ENCODE peak calls at places on chromosome 15, in nine cellular contexts. U is ovary, F is sigmoid colon, Z is NB4, G is heart left ventricle, B is HCT116, S is testis, K is esophagus squamous epithelium, L is uterus. J is an unnamed sample.

GRCh38 chr15:79966634-79967330 is 4.2 kb downstream of the BCL2A1 start:
- DNase-seq in U (no peak), F (no peak), Z (no peak), G (no peak), B (no peak), S (no peak), K (no peak), L (no peak), J (no peak)

GRCh38 chr15:80419546-80419945 is 15.4 kb downstream of the ARNT2 start:
- DNase-seq in U (no peak), F (no peak), Z (no peak), G (no peak), B (no peak), S (no peak), K (no peak), L (no peak), J (no peak)

GRCh38 chr15:99536422-99537033 is 29.3 kb upstream of the MEF2A start:
- DNase-seq in U (no peak), F (peak), Z (no peak), G (no peak), B (peak), S (no peak), K (no peak), L (peak), J (no peak)

GRCh38 chr15:48336940-48337339 is 5.7 kb downstream of the DUT start:
- DNase-seq in U (no peak), F (no peak), Z (peak), G (no peak), B (peak), S (no peak), K (no peak), L (no peak), J (no peak)

GRCh38 chr15:68316061-68316804 is 38.7 kb downstream of the FEM1B start:
- DNase-seq in U (no peak), F (peak), Z (no peak), G (peak), B (no peak), S (no peak), K (no peak), L (peak), J (no peak)

GRCh38 chr15:100601158-100601557 is 826 bp downstream of the LINS1 start:
- DNase-seq in U (no peak), F (no peak), Z (peak), G (no peak), B (no peak), S (peak), K (no peak), L (no peak), J (no peak)

GRCh38 chr15:71515375-71516186 is 294.8 kb upstream of the NR2E3 start:
- DNase-seq in U (no peak), F (no peak), Z (no peak), G (no peak), B (no peak), S (no peak), K (no peak), L (peak), J (no peak)

GRCh38 chr15:38944551-38944950 is 379.9 kb upstream of the RASGRP1 start:
- DNase-seq in U (no peak), F (no peak), Z (no peak), G (no peak), B (no peak), S (no peak), K (no peak), L (no peak), J (no peak)

GRCh38 chr15:69388259-69388658 is 25.9 kb upstream of the KIF23 start:
- DNase-seq in U (no peak), F (no peak), Z (no peak), G (peak), B (no peak), S (no peak), K (no peak), L (no peak), J (no peak)

GRCh38 chr15:70775160-70775559 is 11.8 kb upstream of the UACA start:
- DNase-seq in U (no peak), F (no peak), Z (no peak), G (no peak), B (no peak), S (no peak), K (no peak), L (no peak), J (no peak)

GRCh38 chr15:26838742-26839460 is 28.0 kb upstream of the GABRA5 start:
- DNase-seq in U (no peak), F (no peak), Z (peak), G (no peak), B (no peak), S (peak), K (no peak), L (no peak), J (no peak)
- TF ChIP-seq CTCF in U (no peak), F (peak), Z (peak), G (peak), B (peak), S (no peak), K (peak), L (no peak), J (no peak)

DNA sequence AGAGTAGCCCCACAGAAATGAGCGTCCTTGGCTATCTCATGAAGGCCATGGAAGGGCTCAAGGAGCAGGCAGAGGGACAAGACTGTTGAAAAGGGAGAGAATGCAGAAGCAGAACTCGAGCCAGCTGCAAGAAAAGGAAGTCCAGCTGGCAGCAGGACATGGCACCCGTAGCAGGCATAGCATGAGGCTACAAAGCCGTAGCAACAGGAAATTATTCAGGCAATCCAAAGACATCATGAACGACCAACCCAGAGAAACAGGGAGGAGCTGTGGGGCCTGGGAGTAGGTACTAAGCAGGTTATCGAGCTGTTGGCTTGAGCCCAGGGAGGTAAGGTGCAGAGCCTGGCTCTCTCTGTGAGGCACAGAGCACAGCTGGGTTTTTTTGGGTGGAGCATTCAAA is 144.1 kb upstream of the SMAD3 start:
- DNase-seq in U (no peak), F (peak), Z (peak), G (no peak), B (no peak), S (peak), K (no peak), L (no peak), J (no peak)
- H3K4me3 ChIP-seq in U (no peak), F (no peak), Z (no peak), G (no peak), B (no peak), S (no peak), K (no peak), L (no peak), J (no peak)

DNA sequence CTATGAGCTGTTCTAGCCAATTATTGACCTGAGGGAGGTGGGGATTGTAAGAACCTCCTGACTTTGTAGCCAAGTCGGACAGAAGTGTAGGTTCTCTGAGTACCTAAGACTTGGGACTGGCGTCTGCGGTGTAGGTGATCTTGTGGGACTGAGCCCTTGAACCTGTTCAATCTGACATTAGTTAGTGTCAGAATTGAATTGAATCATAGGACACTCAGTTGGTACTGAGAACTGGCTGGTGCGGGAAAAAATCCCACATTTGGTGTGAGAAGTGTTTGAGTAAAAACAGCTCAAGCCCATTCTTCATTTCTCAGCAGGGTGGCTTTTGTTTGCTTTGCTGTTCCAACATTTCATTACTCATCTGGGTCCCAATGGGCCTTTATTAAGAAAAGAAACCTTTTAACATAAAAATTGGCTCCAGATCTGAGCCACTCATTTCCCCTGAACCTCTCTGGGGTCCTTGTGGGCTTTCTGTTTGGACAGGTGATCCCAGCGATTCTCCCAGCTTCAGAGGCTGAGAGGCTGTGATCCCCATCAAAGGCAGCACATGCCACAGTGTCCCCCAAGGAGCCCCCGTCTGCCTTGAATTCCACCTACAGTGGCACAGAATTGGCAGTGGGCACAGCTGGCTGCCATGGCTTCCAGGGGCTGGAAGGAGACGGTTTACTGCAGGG is 150.8 kb downstream of the TJP1 start:
- DNase-seq in U (no peak), F (no peak), Z (no peak), G (no peak), B (no peak), S (peak), K (no peak), L (no peak), J (no peak)
- TF ChIP-seq POLR2A in U (no peak), F (no peak), Z (no peak), G (no peak), B (no peak), S (no peak), K (no peak), L (no peak), J (no peak)

DNA sequence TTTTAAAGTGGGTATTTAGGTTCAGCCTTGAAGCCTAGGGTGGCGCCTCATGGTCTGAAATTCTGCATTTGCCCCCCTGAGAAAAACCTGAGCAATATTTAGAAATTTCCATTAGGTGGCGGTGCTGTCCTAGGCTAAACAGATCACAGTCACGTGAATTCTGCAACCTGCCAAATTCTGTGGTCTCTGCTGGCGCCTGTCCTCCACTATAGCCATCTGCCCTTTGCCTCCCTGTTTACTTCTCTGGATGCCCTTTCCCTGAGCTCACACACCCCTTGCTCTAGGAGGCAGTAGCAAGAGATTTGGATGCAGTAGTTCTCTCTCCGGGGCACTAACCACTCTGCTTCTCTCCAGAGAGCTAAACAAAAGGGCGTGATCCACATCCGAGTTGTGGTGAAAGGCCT is 9.1 kb downstream of the MRPS11 start:
- DNase-seq in U (peak), F (no peak), Z (peak), G (no peak), B (peak), S (peak), K (no peak), L (peak), J (no peak)
- TF ChIP-seq CTCF in U (peak), F (peak), Z (peak), G (peak), B (peak), S (peak), K (peak), L (peak), J (no peak)

GRCh38 chr15:92100751-92101150 is 247.2 kb downstream of the SLCO3A1 start:
- DNase-seq in U (no peak), F (no peak), Z (no peak), G (no peak), B (no peak), S (no peak), K (no peak), L (no peak), J (no peak)
- H3K4me3 ChIP-seq in U (no peak), F (no peak), Z (no peak), G (no peak), B (no peak), S (no peak), K (no peak), L (no peak), J (no peak)

GRCh38 chr15:86540840-86541467 is 461.3 kb downstream of the AGBL1 start:
- DNase-seq in U (no peak), F (no peak), Z (no peak), G (no peak), B (no peak), S (no peak), K (no peak), L (no peak), J (no peak)
- TF ChIP-seq POLR2A in U (no peak), F (no peak), Z (no peak), G (no peak), B (no peak), S (no peak), K (no peak), L (no peak), J (no peak)